ENCODE peak calls at places on chromosomes 5 and 9, in four cellular contexts. F, A, N and H are unnamed samples.
A peak's percentile ranks its signal among the peaks of the same experiment; 100 is the strongest.

GRCh38 chr9:114282104-114282485 is 40.8 kb upstream of the ORM1 start:
- DNase-seq in F (no peak), A (no peak), N (no peak), H (peak; percentile 19)

GRCh38 chr5:59173568-59173967 is 590.7 kb downstream of the RAB3C start:
- DNase-seq in F (no peak), A (peak; percentile 9), N (peak; percentile 45), H (no peak)

GRCh38 chr5:140417235-140417634 is 15.6 kb downstream of the ANKHD1 start:
- DNase-seq in F (no peak), A (no peak), N (no peak), H (no peak)

GRCh38 chr5:90093931-90094485 is 315.5 kb downstream of the CETN3 start:
- DNase-seq in F (no peak), A (no peak), N (no peak), H (no peak)

GRCh38 chr5:113531760-113532159 is 18.3 kb downstream of the YTHDC2 start:
- DNase-seq in F (no peak), A (no peak), N (no peak), H (no peak)

GRCh38 chr5:93736284-93736683 is 5.1 kb downstream of the POU5F2 start:
- DNase-seq in F (no peak), A (no peak), N (peak; percentile 77), H (no peak)

GRCh38 chr5:10540036-10540544 is 23.8 kb upstream of the ANKRD33B start:
- DNase-seq in F (no peak), A (no peak), N (no peak), H (peak; percentile 5)

GRCh38 chr9:469672-470040 is 255.0 kb downstream of the DOCK8 start:
- DNase-seq in F (no peak), A (no peak), N (no peak), H (no peak)

GRCh38 chr5:113150821-113151220 is 174.2 kb downstream of the DCP2 start:
- DNase-seq in F (no peak), A (no peak), N (no peak), H (no peak)

GRCh38 chr9:93329632-93330286 is 121.7 kb upstream of the FAM120A start:
- DNase-seq in F (no peak), A (no peak), N (no peak), H (no peak)

GRCh38 chr5:181224390-181225234 is 1.5 kb downstream of the TRIM41 start:
- DNase-seq in F (no peak), A (no peak), N (no peak), H (no peak)

GRCh38 chr9:3977388-3977787 is 322.5 kb downstream of the GLIS3 start:
- DNase-seq in F (no peak), A (no peak), N (no peak), H (no peak)

GRCh38 chr9:71767421-71768321 is 642 bp downstream of the CEMIP2 start:
- DNase-seq in F (no peak), A (no peak), N (peak; percentile 26), H (no peak)

GRCh38 chr5:82044015-82044414 is 72.2 kb downstream of the ATG10 start:
- DNase-seq in F (no peak), A (no peak), N (no peak), H (peak; percentile 66)

GRCh38 chr9:14478175-14479165 is 164.5 kb upstream of the NFIB start:
- DNase-seq in F (no peak), A (no peak), N (no peak), H (no peak)

GRCh38 chr5:104187656-104188055 is 625.1 kb upstream of the NUDT12 start:
- DNase-seq in F (no peak), A (no peak), N (no peak), H (no peak)

GRCh38 chr5:62977641-62978040 is 399.0 kb downstream of the LRRC70 start:
- DNase-seq in F (no peak), A (no peak), N (no peak), H (no peak)

GRCh38 chr5:100758780-100759179 is 144.3 kb downstream of the ST8SIA4 start:
- DNase-seq in F (no peak), A (no peak), N (no peak), H (no peak)

GRCh38 chr9:134534661-134535080 is 106.9 kb upstream of the COL5A1 start:
- DNase-seq in F (no peak), A (peak; percentile 45), N (peak; percentile 88), H (no peak)

GRCh38 chr5:56314536-56314935 is 81.4 kb upstream of the ANKRD55 start:
- DNase-seq in F (no peak), A (no peak), N (no peak), H (no peak)

GRCh38 chr9:117224676-117225075 is 190.2 kb downstream of the ASTN2 start:
- DNase-seq in F (no peak), A (no peak), N (no peak), H (no peak)

GRCh38 chr5:92927291-92927778 is 653.7 kb downstream of the NR2F1-AS1 start:
- DNase-seq in F (no peak), A (peak; percentile 36), N (no peak), H (no peak)

GRCh38 chr9:96139592-96140251 is 162.3 kb downstream of the HSD17B3 start:
- DNase-seq in F (no peak), A (peak; percentile 84), N (peak; percentile 95), H (peak; percentile 74)
- TF ChIP-seq CTCF in F (no peak), A (no peak), N (no peak), H (no peak)

GRCh38 chr9:38068866-38069628 is at the start of gene SHB:
- DNase-seq in F (peak; percentile 68), A (no peak), N (peak; percentile 33), H (peak; percentile 74)
- TF ChIP-seq CTCF in F (peak; percentile 34), A (no peak), N (no peak), H (peak; percentile 38)

DNA sequence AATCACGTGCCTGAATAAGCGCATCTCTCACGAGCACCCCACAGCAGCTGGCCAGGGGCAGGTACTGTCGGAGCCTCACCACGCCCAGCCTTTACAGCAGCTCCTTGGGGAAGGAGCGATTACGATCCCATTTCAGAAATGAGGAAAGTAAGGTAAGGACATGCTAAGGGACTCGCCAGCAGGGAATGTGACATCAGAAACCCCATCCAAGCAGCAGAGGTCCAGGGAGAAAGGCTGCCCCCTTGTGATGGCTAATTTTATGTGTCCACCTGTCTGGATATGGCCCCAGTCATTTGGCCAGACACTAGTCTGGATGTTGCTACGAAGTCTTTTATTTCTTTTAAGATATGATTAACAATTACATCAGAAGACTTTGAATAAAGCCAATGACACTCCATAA is 77.3 kb downstream of the UBE2QL1 start:
- DNase-seq in F (no peak), A (no peak), N (peak; percentile 1), H (no peak)
- TF ChIP-seq CTCF in F (no peak), A (no peak), N (no peak), H (no peak)

GRCh38 chr5:173329370-173330150 is 1.3 kb upstream of the STC2 start:
- DNase-seq in F (no peak), A (peak; percentile 23), N (no peak), H (no peak)
- TF ChIP-seq CTCF in F (no peak), A (peak; percentile 6), N (no peak), H (no peak)

GRCh38 chr5:158928405-158928804 is 171.3 kb downstream of the EBF1 start:
- DNase-seq in F (no peak), A (no peak), N (no peak), H (no peak)

GRCh38 chr5:158923799-158924551 is 175.7 kb downstream of the EBF1 start:
- DNase-seq in F (no peak), A (no peak), N (no peak), H (no peak)

GRCh38 chr5:158922263-158922592 is 177.5 kb downstream of the EBF1 start:
- DNase-seq in F (no peak), A (no peak), N (no peak), H (no peak)

GRCh38 chr5:158922816-158923215 is 176.9 kb downstream of the EBF1 start:
- DNase-seq in F (no peak), A (no peak), N (no peak), H (no peak)

DNA sequence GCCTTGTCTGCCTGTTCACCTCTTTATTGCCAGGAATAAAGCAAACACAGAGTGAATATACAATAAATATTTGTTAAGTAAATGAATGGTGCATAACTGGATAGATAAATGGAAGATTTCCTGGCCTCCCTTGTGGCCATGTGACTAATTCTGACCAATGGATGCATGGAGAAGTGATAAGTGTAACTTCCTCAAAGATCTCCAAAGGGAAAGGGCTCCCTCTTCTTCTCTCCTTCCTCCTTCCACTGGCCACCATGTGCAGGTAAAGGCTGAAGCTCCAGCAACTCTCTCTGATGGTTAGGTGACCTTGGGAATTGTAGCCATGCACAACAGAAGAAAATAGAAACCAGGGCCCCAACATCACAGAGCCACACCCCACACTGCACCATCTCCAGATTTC is 174.4 kb downstream of the EBF1 start:
- DNase-seq in F (no peak), A (no peak), N (no peak), H (no peak)
- TF ChIP-seq CTCF in F (no peak), A (no peak), N (no peak), H (no peak)

DNA sequence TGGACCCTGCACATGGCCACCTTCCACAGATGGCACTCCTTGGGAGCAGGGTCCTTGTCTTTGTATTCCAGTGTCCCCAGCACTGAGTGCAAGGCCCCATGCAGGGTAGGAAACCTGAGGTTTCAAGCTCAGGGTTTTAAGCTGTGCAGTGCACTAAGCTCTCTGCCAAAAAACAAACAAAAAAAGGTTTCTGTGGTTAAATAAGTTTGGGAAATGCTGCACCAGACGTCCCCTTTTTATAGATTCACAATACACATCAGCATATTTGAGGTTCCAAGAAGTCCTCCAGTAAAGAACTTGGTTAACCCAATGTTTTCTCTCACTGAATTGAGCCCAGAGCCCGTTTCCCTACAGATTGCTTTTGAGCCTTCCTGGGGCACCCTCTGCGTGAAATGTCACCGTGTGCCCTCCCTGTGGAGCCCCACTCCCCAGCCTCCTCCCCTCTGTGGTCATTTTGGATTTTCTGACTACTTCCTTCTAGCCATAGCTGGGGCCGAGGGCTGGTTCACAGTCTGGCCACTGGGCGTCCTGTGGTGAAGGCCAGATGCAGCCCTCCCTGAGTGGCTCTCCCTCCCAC is 17.1 kb downstream of the DELE1 start:
- DNase-seq in F (no peak), A (peak; percentile 83), N (peak; percentile 16), H (no peak)
- TF ChIP-seq CTCF in F (no peak), A (no peak), N (no peak), H (peak; percentile 33)

GRCh38 chr5:175059687-175060194 is 335.4 kb downstream of the MSX2 start:
- DNase-seq in F (no peak), A (peak; percentile 80), N (peak; percentile 62), H (no peak)
- TF ChIP-seq CTCF in F (no peak), A (no peak), N (peak; percentile 10), H (no peak)